ENCODE peak calls at places on chromosomes 11 and 22, in four cellular contexts. One of them, this sample, is unnamed.

GRCh38 chr11:99370557-99371200 is 349.9 kb downstream of the CNTN5 start:
- DNase-seq in body of pancreas: peak
- DNase-seq in sigmoid colon: no peak
- DNase-seq in thyroid gland: peak
- DNase-seq in this sample: no peak

GRCh38 chr11:2202071-2202899 is 30.7 kb upstream of the TH start:
- DNase-seq in body of pancreas: peak
- DNase-seq in thyroid gland: peak
- DNase-seq in sigmoid colon: peak
- DNase-seq in this sample: no peak

GRCh38 chr11:71999360-71999759 is 651 bp downstream of the IL18BP start:
- DNase-seq in thyroid gland: peak
- DNase-seq in body of pancreas: no peak
- DNase-seq in sigmoid colon: peak
- DNase-seq in this sample: no peak

GRCh38 chr11:1928038-1928890 is 8.8 kb downstream of the TNNT3 start:
- DNase-seq in body of pancreas: no peak
- DNase-seq in thyroid gland: no peak
- DNase-seq in sigmoid colon: no peak
- DNase-seq in this sample: peak

GRCh38 chr11:25943777-25944661 is 387.9 kb upstream of the ANO3 start:
- DNase-seq in sigmoid colon: no peak
- DNase-seq in thyroid gland: no peak
- DNase-seq in body of pancreas: no peak
- DNase-seq in this sample: no peak

GRCh38 chr22:37141476-37141875 is 8.2 kb downstream of the IL2RB start:
- DNase-seq in body of pancreas: no peak
- DNase-seq in thyroid gland: no peak
- DNase-seq in sigmoid colon: no peak
- DNase-seq in this sample: no peak

GRCh38 chr11:9753031-9753430 is 89.2 kb downstream of the SWAP70 start:
- DNase-seq in sigmoid colon: no peak
- DNase-seq in thyroid gland: no peak
- DNase-seq in body of pancreas: no peak
- DNase-seq in this sample: no peak

GRCh38 chr11:47784785-47785381 is 17.7 kb upstream of the FNBP4 start:
- DNase-seq in sigmoid colon: no peak
- DNase-seq in thyroid gland: no peak
- DNase-seq in body of pancreas: no peak
- DNase-seq in this sample: no peak

GRCh38 chr11:72767203-72768062 is 15.2 kb upstream of the ARAP1 start:
- DNase-seq in body of pancreas: no peak
- DNase-seq in sigmoid colon: no peak
- DNase-seq in thyroid gland: no peak
- DNase-seq in this sample: no peak

GRCh38 chr11:117328414-117329010 is 858 bp downstream of the CEP164 start:
- DNase-seq in thyroid gland: peak
- DNase-seq in body of pancreas: peak
- DNase-seq in sigmoid colon: peak
- DNase-seq in this sample: no peak

GRCh38 chr11:107457558-107458271 is at the start of gene CWF19L2:
- DNase-seq in body of pancreas: peak
- DNase-seq in thyroid gland: peak
- DNase-seq in sigmoid colon: peak
- DNase-seq in this sample: peak

GRCh38 chr11:70656293-70656692 is 258.0 kb downstream of the CTTN start:
- DNase-seq in thyroid gland: no peak
- DNase-seq in sigmoid colon: no peak
- DNase-seq in body of pancreas: no peak
- DNase-seq in this sample: no peak

GRCh38 chr22:46797355-46797754 is 34.9 kb downstream of the TBC1D22A start:
- DNase-seq in thyroid gland: no peak
- DNase-seq in sigmoid colon: peak
- DNase-seq in body of pancreas: no peak
- DNase-seq in this sample: peak

GRCh38 chr11:77095551-77096490 is 6.8 kb upstream of the OMP start:
- DNase-seq in body of pancreas: peak
- DNase-seq in sigmoid colon: peak
- DNase-seq in thyroid gland: no peak
- DNase-seq in this sample: peak

GRCh38 chr22:36493690-36494110 is 12.3 kb upstream of the TXN2 start:
- DNase-seq in sigmoid colon: no peak
- DNase-seq in thyroid gland: no peak
- DNase-seq in body of pancreas: peak
- DNase-seq in this sample: no peak

GRCh38 chr11:66617148-66617814 is 851 bp downstream of the RBM14 start:
- DNase-seq in body of pancreas: peak
- DNase-seq in thyroid gland: peak
- DNase-seq in sigmoid colon: peak
- DNase-seq in this sample: no peak

GRCh38 chr22:42084874-42085273 is 5.4 kb downstream of the SMDT1 start:
- DNase-seq in body of pancreas: no peak
- DNase-seq in thyroid gland: no peak
- DNase-seq in sigmoid colon: no peak
- DNase-seq in this sample: no peak

GRCh38 chr22:49736538-49736937 is 91.1 kb downstream of the BRD1 start:
- DNase-seq in sigmoid colon: no peak
- DNase-seq in thyroid gland: no peak
- DNase-seq in body of pancreas: no peak
- DNase-seq in this sample: no peak

GRCh38 chr11:69510471-69511357 is 29.3 kb downstream of the LINC01488 start:
- DNase-seq in thyroid gland: no peak
- DNase-seq in sigmoid colon: peak
- DNase-seq in body of pancreas: no peak
- DNase-seq in this sample: no peak

GRCh38 chr11:118111019-118111743 is 24.4 kb upstream of the SMIM35 start:
- DNase-seq in body of pancreas: no peak
- DNase-seq in thyroid gland: no peak
- DNase-seq in sigmoid colon: no peak
- DNase-seq in this sample: no peak

GRCh38 chr11:47243454-47243853 is 5.2 kb downstream of the ACP2 start:
- DNase-seq in sigmoid colon: no peak
- DNase-seq in body of pancreas: no peak
- DNase-seq in thyroid gland: no peak
- DNase-seq in this sample: no peak

GRCh38 chr11:47907499-47907898 is 59.3 kb upstream of the NUP160 start:
- DNase-seq in sigmoid colon: no peak
- DNase-seq in thyroid gland: no peak
- DNase-seq in body of pancreas: no peak
- DNase-seq in this sample: no peak

GRCh38 chr22:37492428-37493344 is 6.5 kb upstream of the MFNG start:
- DNase-seq in sigmoid colon: no peak
- DNase-seq in body of pancreas: peak
- DNase-seq in thyroid gland: no peak
- DNase-seq in this sample: peak

GRCh38 chr11:12359761-12360160 is 17.6 kb upstream of the PARVA start:
- DNase-seq in sigmoid colon: no peak
- DNase-seq in body of pancreas: no peak
- DNase-seq in thyroid gland: no peak
- DNase-seq in this sample: no peak

GRCh38 chr11:83275888-83276641 is 10.1 kb downstream of the CCDC90B start:
- DNase-seq in thyroid gland: no peak
- DNase-seq in body of pancreas: no peak
- DNase-seq in sigmoid colon: no peak
- DNase-seq in this sample: no peak

GRCh38 chr22:20811971-20812660 is 38.2 kb downstream of the SERPIND1 start:
- DNase-seq in body of pancreas: no peak
- DNase-seq in sigmoid colon: no peak
- DNase-seq in thyroid gland: no peak
- DNase-seq in this sample: no peak

GRCh38 chr11:119709638-119710346 is 19.2 kb downstream of the NECTIN1 start:
- DNase-seq in thyroid gland: no peak
- DNase-seq in body of pancreas: peak
- DNase-seq in sigmoid colon: no peak
- DNase-seq in this sample: no peak

GRCh38 chr22:28958611-28959010 is 75.2 kb downstream of the ZNRF3 start:
- DNase-seq in thyroid gland: no peak
- DNase-seq in body of pancreas: no peak
- DNase-seq in sigmoid colon: no peak
- DNase-seq in this sample: no peak

GRCh38 chr22:31120642-31121041 is 2.1 kb upstream of the INPP5J start:
- DNase-seq in thyroid gland: no peak
- DNase-seq in body of pancreas: no peak
- DNase-seq in sigmoid colon: no peak
- DNase-seq in this sample: no peak

GRCh38 chr11:8543278-8543677 is 50.8 kb downstream of the STK33 start:
- DNase-seq in sigmoid colon: no peak
- DNase-seq in thyroid gland: no peak
- DNase-seq in body of pancreas: no peak
- DNase-seq in this sample: no peak

GRCh38 chr11:118002010-118002540 is 15.9 kb downstream of the IL10RA start:
- DNase-seq in thyroid gland: no peak
- DNase-seq in sigmoid colon: no peak
- DNase-seq in body of pancreas: no peak
- DNase-seq in this sample: no peak

GRCh38 chr11:34564807-34565241 is 51.2 kb upstream of the ELF5 start:
- DNase-seq in thyroid gland: peak
- DNase-seq in sigmoid colon: no peak
- DNase-seq in body of pancreas: no peak
- DNase-seq in this sample: no peak

GRCh38 chr22:42500164-42500835 is 19.3 kb downstream of the RRP7A start:
- DNase-seq in sigmoid colon: peak
- DNase-seq in thyroid gland: peak
- DNase-seq in body of pancreas: peak
- DNase-seq in this sample: peak

GRCh38 chr11:18615628-18616392 is 16.2 kb downstream of the MISFA start:
- DNase-seq in thyroid gland: no peak
- DNase-seq in sigmoid colon: no peak
- DNase-seq in body of pancreas: no peak
- DNase-seq in this sample: no peak

GRCh38 chr22:49896201-49896600 is 22.0 kb downstream of the ALG12 start:
- DNase-seq in sigmoid colon: no peak
- DNase-seq in body of pancreas: no peak
- DNase-seq in thyroid gland: no peak
- DNase-seq in this sample: no peak

GRCh38 chr11:47056261-47056915 is 119.8 kb downstream of the CSTPP1 start:
- DNase-seq in sigmoid colon: no peak
- DNase-seq in thyroid gland: no peak
- DNase-seq in body of pancreas: no peak
- DNase-seq in this sample: no peak

GRCh38 chr11:113954235-113954634 is 20.7 kb upstream of the HTR3A start:
- DNase-seq in sigmoid colon: no peak
- DNase-seq in thyroid gland: no peak
- DNase-seq in body of pancreas: no peak
- DNase-seq in this sample: no peak

GRCh38 chr11:113952588-113952987 is 22.3 kb upstream of the HTR3A start:
- DNase-seq in sigmoid colon: no peak
- DNase-seq in thyroid gland: no peak
- DNase-seq in body of pancreas: peak
- DNase-seq in this sample: no peak

GRCh38 chr11:113949891-113950290 is 25.0 kb upstream of the HTR3A start:
- DNase-seq in thyroid gland: no peak
- DNase-seq in sigmoid colon: no peak
- DNase-seq in body of pancreas: no peak
- DNase-seq in this sample: no peak

GRCh38 chr11:113952070-113952469 is 22.8 kb upstream of the HTR3A start:
- DNase-seq in body of pancreas: no peak
- DNase-seq in sigmoid colon: no peak
- DNase-seq in thyroid gland: no peak
- DNase-seq in this sample: no peak

GRCh38 chr11:113951487-113951886 is 23.4 kb upstream of the HTR3A start:
- DNase-seq in body of pancreas: no peak
- DNase-seq in thyroid gland: no peak
- DNase-seq in sigmoid colon: no peak
- DNase-seq in this sample: no peak
- H3K4me3 ChIP-seq in body of pancreas: no peak
- H3K4me3 ChIP-seq in thyroid gland: no peak
- H3K4me3 ChIP-seq in sigmoid colon: no peak
- H3K4me3 ChIP-seq in this sample: no peak

GRCh38 chr11:30935861-30936260 is 349.7 kb upstream of the MPPED2 start:
- DNase-seq in sigmoid colon: no peak
- DNase-seq in body of pancreas: no peak
- DNase-seq in thyroid gland: no peak
- DNase-seq in this sample: no peak
- TF ChIP-seq POLR2A in sigmoid colon: no peak
- TF ChIP-seq POLR2A in body of pancreas: no peak
- TF ChIP-seq POLR2A in thyroid gland: no peak
- TF ChIP-seq POLR2A in this sample: no peak

DNA sequence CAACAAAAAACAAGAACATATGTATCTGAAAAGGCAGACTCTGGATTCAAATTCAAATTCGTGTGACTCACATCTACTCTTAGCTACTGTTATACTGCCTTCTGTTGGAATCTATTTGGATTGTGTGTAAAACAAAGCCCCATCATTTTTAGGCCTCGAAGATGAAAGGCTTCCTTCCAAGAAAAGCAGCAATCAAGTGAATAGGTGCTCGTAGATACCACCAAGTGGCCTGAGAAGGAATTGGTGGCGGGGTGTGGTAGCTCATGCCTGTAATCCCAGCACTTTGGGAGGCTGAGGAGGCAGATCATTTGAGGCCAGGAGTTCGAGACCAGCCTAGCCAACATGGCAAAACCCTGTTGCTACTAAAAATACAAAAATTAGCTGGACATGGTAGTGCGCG is 4.2 kb downstream of the GRAMD1B start:
- DNase-seq in thyroid gland: no peak
- DNase-seq in body of pancreas: no peak
- DNase-seq in sigmoid colon: no peak
- DNase-seq in this sample: no peak
- TF ChIP-seq CTCF in thyroid gland: no peak
- TF ChIP-seq CTCF in body of pancreas: no peak
- TF ChIP-seq CTCF in sigmoid colon: no peak
- TF ChIP-seq CTCF in this sample: peak

GRCh38 chr11:57640068-57640800 is 9.5 kb downstream of the YPEL4 start:
- DNase-seq in body of pancreas: no peak
- DNase-seq in thyroid gland: no peak
- DNase-seq in sigmoid colon: no peak
- DNase-seq in this sample: no peak
- H3K4me3 ChIP-seq in body of pancreas: no peak
- H3K4me3 ChIP-seq in thyroid gland: no peak
- H3K4me3 ChIP-seq in sigmoid colon: no peak
- H3K4me3 ChIP-seq in this sample: no peak

DNA sequence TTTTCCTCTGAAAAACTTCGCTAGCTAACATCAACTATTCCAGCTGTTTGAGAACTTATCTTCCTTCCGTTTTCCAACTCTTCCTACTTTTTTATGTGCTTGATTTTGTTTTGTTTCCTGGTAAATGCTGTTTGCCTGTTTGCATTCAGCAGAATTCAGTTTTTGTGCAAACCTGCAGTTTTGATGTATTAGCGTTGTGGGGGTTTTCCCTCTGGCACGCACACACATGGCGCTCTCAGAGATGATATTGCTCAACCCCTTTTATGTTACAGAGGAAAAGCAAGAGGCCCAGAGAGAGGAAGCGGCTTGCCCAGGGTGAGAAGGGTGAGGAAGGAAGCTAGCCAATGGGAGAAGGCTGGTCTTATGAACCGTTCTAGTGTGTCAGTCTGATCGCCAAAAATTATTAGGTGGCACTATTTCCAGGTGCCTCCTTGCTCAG is 706 bp upstream of the CTSC start:
- DNase-seq in sigmoid colon: peak
- DNase-seq in body of pancreas: peak
- DNase-seq in thyroid gland: peak
- DNase-seq in this sample: peak
- TF ChIP-seq POLR2A in sigmoid colon: no peak
- TF ChIP-seq POLR2A in body of pancreas: no peak
- TF ChIP-seq POLR2A in thyroid gland: no peak
- TF ChIP-seq POLR2A in this sample: peak

GRCh38 chr11:78380615-78381029 is 37.0 kb downstream of the GAB2 start:
- DNase-seq in body of pancreas: no peak
- DNase-seq in sigmoid colon: no peak
- DNase-seq in thyroid gland: no peak
- DNase-seq in this sample: no peak
- TF ChIP-seq CTCF in body of pancreas: no peak
- TF ChIP-seq CTCF in sigmoid colon: no peak
- TF ChIP-seq CTCF in thyroid gland: no peak
- TF ChIP-seq CTCF in this sample: no peak

This sample was measured in Peyer's patch.